ENCODE peak calls at places on chromosomes 4 and X, in seven cellular contexts. D is heart left ventricle, I is RWPE1, U is kidney epithelial cell, J is lower leg skin, B is astrocyte of the spinal cord, A is AG04450. W is an unnamed sample.

GRCh38 chrX:133640161-133641015 is 225.1 kb upstream of the GPC4 start:
- DNase-seq in I (no peak), U (no peak), A (no peak), B (peak), J (no peak), D (no peak), W (no peak)

GRCh38 chrX:30863969-30864368 is 25.1 kb downstream of the TAB3 start:
- DNase-seq in D (peak), I (no peak), A (peak), U (no peak), B (no peak), J (no peak), W (no peak)

GRCh38 chrX:31228415-31228832 is 156.6 kb upstream of the FTHL17 start:
- DNase-seq in U (no peak), D (peak), A (peak), J (no peak), I (no peak), B (peak), W (peak)

GRCh38 chr4:2436301-2436700 is 17.5 kb downstream of the CFAP99 start:
- DNase-seq in B (no peak), U (no peak), D (no peak), I (no peak), J (no peak), A (no peak), W (no peak)

GRCh38 chr4:76545161-76545884 is 110.3 kb downstream of the SHROOM3 start:
- DNase-seq in A (no peak), I (no peak), J (no peak), U (peak), D (no peak), B (peak), W (no peak)

GRCh38 chrX:42028113-42028512 is 104.8 kb upstream of the CASK start:
- DNase-seq in I (no peak), U (no peak), A (no peak), B (no peak), J (no peak), D (no peak), W (no peak)

GRCh38 chr4:45662996-45663395 is 460.9 kb downstream of the GABRG1 start:
- DNase-seq in U (peak), B (peak), D (peak), A (no peak), J (no peak), I (peak), W (no peak)

GRCh38 chr4:77697860-77698599 is 92.4 kb downstream of the CXCL13 start:
- DNase-seq in A (peak), D (no peak), J (no peak), B (peak), U (peak), I (peak), W (no peak)

GRCh38 chrX:21838937-21839333 is 482 bp upstream of the MBTPS2 start:
- DNase-seq in I (peak), U (no peak), A (no peak), J (no peak), B (no peak), D (no peak), W (no peak)

GRCh38 chr4:63578383-63578782 is 830.9 kb downstream of the TECRL start:
- DNase-seq in J (no peak), A (no peak), U (no peak), D (no peak), B (no peak), I (no peak), W (no peak)
- TF ChIP-seq CTCF in J (no peak), A (no peak), U (no peak), D (no peak), B (no peak), I (no peak), W (no peak)

GRCh38 chr4:113682730-113683129 is 78.8 kb downstream of the CAMK2D start:
- DNase-seq in U (no peak), J (no peak), D (no peak), A (no peak), B (peak), I (no peak), W (peak)

GRCh38 chr4:113683143-113683542 is 78.4 kb downstream of the CAMK2D start:
- DNase-seq in D (no peak), B (no peak), J (no peak), A (no peak), I (no peak), U (no peak), W (no peak)

GRCh38 chr4:113689394-113689793 is 72.1 kb downstream of the CAMK2D start:
- DNase-seq in U (no peak), D (no peak), I (no peak), B (no peak), J (no peak), A (no peak), W (no peak)

GRCh38 chr4:113686950-113687718 is 74.4 kb downstream of the CAMK2D start:
- DNase-seq in I (no peak), J (no peak), U (no peak), A (no peak), D (no peak), B (peak), W (no peak)

DNA sequence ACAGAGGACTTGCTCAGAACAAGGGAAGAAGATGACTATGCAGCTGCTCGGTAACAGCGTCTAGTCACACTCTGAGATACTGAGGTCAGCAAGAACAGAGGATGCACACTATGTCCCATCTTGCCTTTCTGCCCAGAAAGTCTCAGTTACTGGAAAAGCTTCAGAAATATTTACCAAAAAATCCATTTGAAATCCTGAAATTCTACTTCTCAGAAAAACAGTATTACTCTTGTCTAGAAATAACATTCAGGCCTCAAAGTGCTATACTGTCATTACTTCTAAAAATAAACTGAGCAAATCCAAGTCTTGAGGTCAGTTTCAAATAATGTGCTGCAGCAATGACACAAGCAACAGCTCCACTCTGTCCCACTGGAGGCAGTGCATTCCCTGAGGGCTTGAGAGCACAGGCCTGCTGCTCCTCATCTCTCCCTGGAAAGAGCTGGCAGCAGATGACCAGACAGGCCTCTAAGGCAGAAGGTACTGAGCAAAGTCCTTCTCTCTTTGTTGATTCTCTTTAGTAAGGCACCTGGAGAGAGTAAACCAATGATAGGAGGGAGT is 76.9 kb downstream of the CAMK2D start:
- DNase-seq in J (no peak), I (no peak), A (no peak), D (peak), B (peak), U (no peak), W (peak)
- TF ChIP-seq CTCF in J (no peak), I (no peak), A (peak), D (peak), B (peak), U (peak), W (peak)

GRCh38 chr4:16767251-16767650 is 131.2 kb downstream of the LDB2 start:
- DNase-seq in U (no peak), J (no peak), A (no peak), I (no peak), B (no peak), D (no peak), W (no peak)

GRCh38 chr4:16765549-16765948 is 132.9 kb downstream of the LDB2 start:
- DNase-seq in A (no peak), B (no peak), U (no peak), I (no peak), J (no peak), D (no peak), W (no peak)

GRCh38 chr4:16767861-16768260 is 130.6 kb downstream of the LDB2 start:
- DNase-seq in I (no peak), U (no peak), B (no peak), D (no peak), A (no peak), J (no peak), W (no peak)

GRCh38 chr4:16761031-16761430 is 137.4 kb downstream of the LDB2 start:
- DNase-seq in I (no peak), B (no peak), J (no peak), U (no peak), D (no peak), A (no peak), W (no peak)

GRCh38 chr4:16764622-16765021 is 133.8 kb downstream of the LDB2 start:
- DNase-seq in B (peak), A (no peak), D (no peak), J (no peak), I (no peak), U (no peak), W (no peak)
- TF ChIP-seq CTCF in B (peak), A (peak), D (no peak), J (no peak), I (peak), U (peak), W (peak)

GRCh38 chrX:131830400-131831184 is 192.5 kb upstream of the STK26 start:
- DNase-seq in J (no peak), U (peak), D (peak), B (peak), I (peak), A (no peak), W (no peak)

GRCh38 chrX:131831185-131831520 is 191.9 kb upstream of the STK26 start:
- DNase-seq in U (no peak), A (no peak), I (no peak), B (no peak), J (no peak), D (no peak), W (no peak)

GRCh38 chrX:131826572-131826971 is 196.5 kb upstream of the STK26 start:
- DNase-seq in D (no peak), I (no peak), U (no peak), B (no peak), J (no peak), A (no peak), W (no peak)

GRCh38 chrX:131828482-131828881 is 194.6 kb upstream of the STK26 start:
- DNase-seq in B (no peak), J (no peak), A (no peak), I (no peak), D (no peak), U (no peak), W (no peak)

GRCh38 chrX:131827935-131828334 is 195.2 kb upstream of the STK26 start:
- DNase-seq in A (no peak), B (peak), J (no peak), I (no peak), D (no peak), U (no peak), W (no peak)
- TF ChIP-seq CTCF in A (no peak), B (no peak), J (no peak), I (no peak), D (no peak), U (no peak), W (no peak)

DNA sequence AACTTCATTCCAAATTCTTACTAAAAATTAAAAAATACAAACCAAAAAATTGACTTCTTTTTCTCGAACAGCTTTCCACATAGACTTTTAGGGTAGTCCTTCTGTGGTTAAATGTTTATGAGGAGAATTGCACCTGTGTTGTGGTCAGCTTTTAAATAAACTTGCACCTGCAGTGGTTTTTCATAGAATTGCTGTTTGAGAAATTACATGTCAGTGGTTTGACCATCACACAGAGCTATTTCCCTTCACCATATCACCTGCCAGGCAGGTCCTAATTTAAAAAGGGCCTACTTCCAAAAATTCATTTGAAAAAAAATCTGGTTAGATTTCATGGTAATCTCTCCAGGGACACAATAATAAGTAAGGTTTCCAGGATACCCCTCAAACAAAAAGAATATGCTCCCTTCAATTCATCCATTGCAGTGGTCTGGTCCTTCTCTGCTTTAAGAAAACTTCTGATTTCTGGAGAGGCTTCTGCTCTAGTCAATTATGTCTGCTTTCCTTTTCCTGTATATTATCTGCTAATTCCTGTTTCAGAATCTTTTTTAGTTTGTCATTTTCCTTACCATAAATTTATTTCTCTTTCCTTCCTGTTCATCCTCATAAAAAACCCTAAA is 9.8 kb upstream of the UTP3 start:
- DNase-seq in B (no peak), I (no peak), A (no peak), J (no peak), D (no peak), U (no peak), W (no peak)
- TF ChIP-seq CTCF in B (no peak), I (no peak), A (no peak), J (no peak), D (no peak), U (no peak), W (no peak)